ENCODE peak calls at places on chromosomes 16 and 17, in eight cellular contexts. R, C, D, O, F, E, L and A are unnamed samples.

GRCh38 chr16:56363781-56364565 is 61.4 kb downstream of the AMFR start:
- DNase-seq in F (no peak), L (no peak), E (no peak), O (no peak), R (no peak), C (no peak), D (peak), A (no peak)

GRCh38 chr16:87806608-87807546 is 41.1 kb upstream of the KLHDC4 start:
- DNase-seq in D (no peak), O (peak), F (no peak), E (no peak), L (no peak), R (peak), C (peak), A (peak)

GRCh38 chr16:68590201-68590994 is 51.3 kb downstream of the ZFP90 start:
- DNase-seq in D (peak), C (peak), R (peak), F (peak), E (peak), L (peak), O (peak), A (peak)

GRCh38 chr17:40873255-40873654 is 6.2 kb upstream of the KRT12 start:
- DNase-seq in E (no peak), R (no peak), F (no peak), C (no peak), D (no peak), L (no peak), O (no peak), A (no peak)

GRCh38 chr17:78568494-78569115 is 8.6 kb downstream of the DNAH17 start:
- DNase-seq in E (no peak), F (no peak), R (peak), D (no peak), L (no peak), C (no peak), O (no peak), A (no peak)

GRCh38 chr17:79659376-79659775 is 48.5 kb upstream of the RBFOX3 start:
- DNase-seq in C (no peak), E (no peak), O (no peak), R (no peak), F (no peak), L (no peak), D (peak), A (no peak)

GRCh38 chr17:83100853-83101391 is 21.5 kb downstream of the METRNL start:
- DNase-seq in F (no peak), O (no peak), R (no peak), C (no peak), E (no peak), L (no peak), D (no peak), A (no peak)

GRCh38 chr17:35185849-35186248 is 8.3 kb downstream of the SLC35G3 start:
- DNase-seq in E (no peak), D (no peak), O (no peak), L (no peak), F (no peak), R (no peak), C (no peak), A (no peak)

GRCh38 chr17:28712037-28712704 is 483 bp upstream of the PROCA1 start:
- DNase-seq in R (no peak), F (peak), E (peak), D (peak), C (peak), O (peak), L (no peak), A (no peak)

GRCh38 chr16:30957456-30958163 is at the start of gene SETD1A:
- DNase-seq in E (peak), O (peak), F (peak), D (peak), R (peak), L (peak), C (peak), A (peak)

GRCh38 chr16:65910291-65910690 is 456.2 kb upstream of the CDH5 start:
- DNase-seq in E (no peak), O (no peak), F (no peak), C (no peak), D (no peak), R (no peak), L (no peak), A (no peak)